ENCODE peak calls at places on chromosomes 5 and 9, in seven cellular contexts. S is K562, Q is SK-N-SH, G is HCT116, I is HepG2, O is GM12878, D is H1. C is an unnamed sample.

GRCh38 chr9:130234340-130235260 is 31.0 kb upstream of the HMCN2 start:
- DNase-seq in S (no peak), Q (no peak), G (no peak), I (no peak), O (no peak), D (no peak), C (no peak)

GRCh38 chr5:77869115-77869798 is 93.1 kb upstream of the TBCA start:
- DNase-seq in S (no peak), Q (no peak), G (no peak), I (no peak), O (no peak), D (no peak), C (no peak)

GRCh38 chr9:27193886-27194285 is 84.9 kb downstream of the TEK start:
- DNase-seq in S (no peak), Q (no peak), G (no peak), I (no peak), O (no peak), D (no peak), C (no peak)

GRCh38 chr9:109258619-109259321 is 62.1 kb downstream of the EPB41L4B start:
- DNase-seq in S (no peak), Q (peak), G (no peak), I (no peak), O (no peak), D (no peak), C (no peak)

GRCh38 chr5:119402555-119402954 is 46.7 kb downstream of the TNFAIP8 start:
- DNase-seq in S (no peak), Q (no peak), G (no peak), I (no peak), O (no peak), D (no peak), C (no peak)

GRCh38 chr5:40385544-40385943 is 294.2 kb upstream of the PTGER4 start:
- DNase-seq in S (no peak), Q (no peak), G (peak), I (no peak), O (no peak), D (no peak), C (peak)

GRCh38 chr5:4191024-4191423 is 595.4 kb downstream of the IRX1 start:
- DNase-seq in S (peak), Q (no peak), G (no peak), I (no peak), O (no peak), D (no peak), C (no peak)

GRCh38 chr9:37036237-37037136 is 2.4 kb upstream of the PAX5 start:
- DNase-seq in S (no peak), Q (peak), G (no peak), I (no peak), O (no peak), D (peak), C (no peak)

GRCh38 chr9:16363916-16364315 is 506.6 kb downstream of the BNC2 start:
- DNase-seq in S (no peak), Q (no peak), G (no peak), I (no peak), O (no peak), D (no peak), C (no peak)

GRCh38 chr5:50550274-50550673 is 109.2 kb upstream of the EMB start:
- DNase-seq in S (no peak), Q (no peak), G (no peak), I (no peak), O (no peak), D (no peak), C (no peak)

GRCh38 chr5:17355585-17356346 is 138.3 kb downstream of the BASP1 start:
- DNase-seq in S (no peak), Q (no peak), G (no peak), I (no peak), O (no peak), D (no peak), C (no peak)

GRCh38 chr9:83920469-83920941 is 727 bp downstream of the KIF27 start:
- DNase-seq in S (peak), Q (peak), G (no peak), I (peak), O (peak), D (no peak), C (no peak)

GRCh38 chr9:86481466-86481865 is 127.3 kb upstream of the TUT7 start:
- DNase-seq in S (no peak), Q (no peak), G (no peak), I (no peak), O (no peak), D (no peak), C (no peak)

DNA sequence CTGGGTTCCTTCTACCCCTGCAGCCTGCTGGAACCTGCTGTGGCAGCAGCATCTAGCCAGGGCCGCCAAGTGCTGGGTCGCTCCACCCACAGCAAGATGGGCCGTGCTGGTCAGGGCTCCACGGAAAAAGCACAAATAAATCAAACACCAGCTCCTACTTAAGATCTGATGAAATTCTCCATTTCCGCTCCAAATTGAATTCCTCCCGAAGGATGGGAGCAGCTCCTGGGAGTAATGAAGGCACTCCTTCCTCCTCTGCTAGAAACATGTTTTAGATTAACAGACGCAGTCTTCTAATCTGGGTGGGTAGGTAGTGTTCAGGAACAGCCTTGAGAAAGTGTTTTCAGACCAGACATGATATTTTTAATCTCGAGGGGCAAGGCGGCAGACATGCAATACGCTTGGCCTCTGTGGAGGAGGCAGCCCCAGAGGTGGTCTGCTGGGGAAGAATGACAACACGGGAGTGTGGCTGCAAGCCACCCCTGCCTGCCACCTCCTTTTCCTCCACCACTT is 194.0 kb downstream of the AOPEP start:
- DNase-seq in S (no peak), Q (no peak), G (no peak), I (no peak), O (no peak), D (no peak), C (no peak)
- TF ChIP-seq JUND in S (no peak), Q (no peak), G (no peak), I (no peak), O (no peak), D (no peak), C (no peak)

DNA sequence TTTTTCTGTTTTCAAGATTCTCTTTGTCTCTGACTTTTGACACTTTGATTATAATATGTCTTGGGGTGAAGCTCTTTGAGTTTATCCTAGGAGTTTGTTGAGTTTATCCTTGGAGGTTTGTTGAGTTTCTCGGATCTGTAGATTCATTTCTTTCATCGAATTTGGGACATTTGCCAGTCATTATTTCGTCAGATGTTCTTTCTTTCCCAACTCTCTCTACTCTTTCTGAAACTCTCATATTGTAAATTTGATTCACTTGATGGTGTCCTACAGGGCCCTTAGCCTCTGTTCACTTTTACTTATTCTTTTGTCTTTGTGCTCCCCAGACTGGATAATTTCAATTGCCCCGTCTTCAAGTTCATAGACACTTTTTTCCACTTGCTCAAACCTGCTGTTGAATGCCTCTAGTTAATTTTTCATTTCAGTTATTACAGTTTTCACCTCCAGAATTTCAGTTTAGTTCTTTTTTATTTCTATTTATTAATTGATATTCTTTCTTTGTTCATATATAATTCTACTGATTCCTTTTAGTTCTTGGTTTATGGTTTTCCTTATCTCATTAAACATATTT is 8.1 kb upstream of the TDRD7 start:
- DNase-seq in S (no peak), Q (no peak), G (no peak), I (no peak), O (no peak), D (no peak), C (no peak)
- TF ChIP-seq JUND in S (no peak), Q (no peak), G (no peak), I (no peak), O (no peak), D (no peak), C (no peak)

GRCh38 chr5:37721447-37721871 is 118.4 kb downstream of the GDNF start:
- DNase-seq in S (no peak), Q (no peak), G (no peak), I (no peak), O (peak), D (no peak), C (no peak)
- TF ChIP-seq JUND in S (no peak), Q (no peak), G (no peak), I (no peak), O (no peak), D (no peak), C (no peak)

GRCh38 chr9:94921072-94921471 is 194.6 kb downstream of the AOPEP start:
- DNase-seq in S (no peak), Q (no peak), G (no peak), I (no peak), O (no peak), D (no peak), C (peak)
- TF ChIP-seq JUND in S (no peak), Q (peak), G (peak), I (no peak), O (no peak), D (no peak), C (no peak)

GRCh38 chr9:94865599-94866456 is 139.3 kb downstream of the AOPEP start:
- DNase-seq in S (no peak), Q (peak), G (no peak), I (no peak), O (no peak), D (no peak), C (no peak)
- TF ChIP-seq JUND in S (no peak), Q (no peak), G (no peak), I (no peak), O (no peak), D (no peak), C (no peak)

DNA sequence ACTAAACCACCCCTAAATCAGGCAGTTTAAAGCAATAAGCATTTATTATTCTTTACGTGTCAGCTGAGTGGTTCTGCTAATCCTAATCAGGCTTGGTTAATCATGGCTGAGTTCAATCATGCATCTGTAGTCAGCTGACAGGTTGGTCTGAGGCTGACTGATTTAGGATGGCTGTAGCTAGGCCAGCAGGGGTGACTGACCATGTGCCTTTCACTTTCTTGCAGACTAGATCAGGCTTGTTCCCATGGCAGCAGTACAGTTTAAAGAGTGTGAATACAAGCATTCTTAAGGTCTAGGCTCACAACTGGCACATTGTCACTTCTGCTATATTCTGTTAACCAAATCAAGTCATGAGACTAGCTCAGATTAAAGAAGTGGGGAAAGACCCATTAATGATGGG is 16.1 kb upstream of the MPDZ start:
- DNase-seq in S (no peak), Q (no peak), G (no peak), I (no peak), O (no peak), D (no peak), C (no peak)
- TF ChIP-seq JUND in S (no peak), Q (no peak), G (no peak), I (no peak), O (no peak), D (no peak), C (no peak)

GRCh38 chr5:9502435-9502834 is 43.4 kb downstream of the SEMA5A start:
- DNase-seq in S (no peak), Q (no peak), G (no peak), I (no peak), O (no peak), D (no peak), C (no peak)
- TF ChIP-seq JUND in S (no peak), Q (no peak), G (no peak), I (no peak), O (no peak), D (no peak), C (no peak)

GRCh38 chr5:142609142-142609541 is 76.7 kb downstream of the FGF1 start:
- DNase-seq in S (no peak), Q (no peak), G (no peak), I (no peak), O (no peak), D (no peak), C (no peak)

GRCh38 chr5:142612388-142612787 is 73.5 kb downstream of the FGF1 start:
- DNase-seq in S (no peak), Q (no peak), G (no peak), I (no peak), O (no peak), D (no peak), C (no peak)

GRCh38 chr5:142610176-142611001 is 75.5 kb downstream of the FGF1 start:
- DNase-seq in S (no peak), Q (no peak), G (no peak), I (no peak), O (no peak), D (no peak), C (no peak)

GRCh38 chr5:142613231-142613630 is 72.7 kb downstream of the FGF1 start:
- DNase-seq in S (no peak), Q (no peak), G (no peak), I (no peak), O (no peak), D (no peak), C (no peak)

DNA sequence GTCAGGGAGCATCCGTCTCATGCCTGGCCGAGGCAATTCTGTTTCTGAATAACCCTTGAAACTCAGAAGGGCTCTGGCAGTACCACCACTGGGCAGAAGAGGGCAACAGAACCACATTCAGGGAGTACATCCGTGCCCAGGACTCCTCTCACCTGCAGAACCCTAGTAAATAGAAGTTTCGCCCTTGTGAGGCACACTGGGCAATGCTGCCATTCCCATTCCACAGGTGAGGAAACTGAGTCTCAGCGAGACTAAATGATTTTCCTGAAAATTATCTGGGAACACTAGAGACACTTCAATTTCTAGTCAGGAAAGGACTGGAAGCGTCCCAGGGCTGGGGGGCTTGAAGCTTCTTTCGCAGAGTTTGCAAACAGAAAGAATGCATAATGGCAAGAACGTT is 74.7 kb downstream of the FGF1 start:
- DNase-seq in S (peak), Q (peak), G (peak), I (peak), O (no peak), D (peak), C (peak)
- TF ChIP-seq JUND in S (no peak), Q (no peak), G (no peak), I (no peak), O (no peak), D (no peak), C (no peak)

GRCh38 chr9:111481885-111482636 is 2.1 kb downstream of the ECPAS start:
- DNase-seq in S (no peak), Q (no peak), G (no peak), I (peak), O (no peak), D (no peak), C (peak)
- TF ChIP-seq JUND in S (peak), Q (no peak), G (no peak), I (no peak), O (no peak), D (no peak), C (no peak)